ENCODE peak calls at places on chromosomes 3 and 15, in five cellular contexts. One of them, this sample, is unnamed.

GRCh38 chr3:155859859-155860258 is 5.6 kb upstream of the SLC33A1 start:
- DNase-seq in H9: no peak
- DNase-seq in activated gamma-delta T cell treated with Interleukin-2 at 50 U/mL for 16 hours: no peak
- DNase-seq in chondrocyte: no peak
- DNase-seq in activated naive CD4-positive, alpha-beta T cell: no peak
- DNase-seq in this sample: no peak

GRCh38 chr3:42690191-42690590 is 4.9 kb downstream of the KLHL40 start:
- DNase-seq in H9: no peak
- DNase-seq in activated gamma-delta T cell treated with Interleukin-2 at 50 U/mL for 16 hours: no peak
- DNase-seq in chondrocyte: peak; percentile 58
- DNase-seq in activated naive CD4-positive, alpha-beta T cell: no peak
- DNase-seq in this sample: no peak

GRCh38 chr3:149466192-149466591 is 8.3 kb upstream of the TM4SF4 start:
- DNase-seq in H9: no peak
- DNase-seq in activated gamma-delta T cell treated with Interleukin-2 at 50 U/mL for 16 hours: no peak
- DNase-seq in chondrocyte: no peak
- DNase-seq in activated naive CD4-positive, alpha-beta T cell: no peak
- DNase-seq in this sample: peak; percentile 62

GRCh38 chr3:8658326-8659212 is 14.0 kb upstream of the SSUH2 start:
- DNase-seq in H9: no peak
- DNase-seq in activated gamma-delta T cell treated with Interleukin-2 at 50 U/mL for 16 hours: no peak
- DNase-seq in chondrocyte: no peak
- DNase-seq in activated naive CD4-positive, alpha-beta T cell: no peak
- DNase-seq in this sample: no peak

GRCh38 chr3:52428151-52429005 is 16.5 kb downstream of the SEMA3G start:
- DNase-seq in H9: peak; percentile 42
- DNase-seq in activated gamma-delta T cell treated with Interleukin-2 at 50 U/mL for 16 hours: no peak
- DNase-seq in chondrocyte: no peak
- DNase-seq in activated naive CD4-positive, alpha-beta T cell: no peak
- DNase-seq in this sample: peak; percentile 75

GRCh38 chr3:42033741-42034140 is 57.4 kb upstream of the TRAK1 start:
- DNase-seq in H9: no peak
- DNase-seq in activated gamma-delta T cell treated with Interleukin-2 at 50 U/mL for 16 hours: no peak
- DNase-seq in chondrocyte: no peak
- DNase-seq in activated naive CD4-positive, alpha-beta T cell: no peak
- DNase-seq in this sample: no peak

GRCh38 chr3:178170698-178171535 is 365.3 kb upstream of the KCNMB2 start:
- DNase-seq in H9: no peak
- DNase-seq in activated gamma-delta T cell treated with Interleukin-2 at 50 U/mL for 16 hours: no peak
- DNase-seq in chondrocyte: no peak
- DNase-seq in activated naive CD4-positive, alpha-beta T cell: no peak
- DNase-seq in this sample: no peak

GRCh38 chr3:113623324-113623723 is 73.1 kb downstream of the USF3 start:
- DNase-seq in H9: peak; percentile 72
- DNase-seq in activated gamma-delta T cell treated with Interleukin-2 at 50 U/mL for 16 hours: no peak
- DNase-seq in chondrocyte: no peak
- DNase-seq in activated naive CD4-positive, alpha-beta T cell: no peak
- DNase-seq in this sample: peak; percentile 81

GRCh38 chr15:94028809-94029208 is 202.6 kb upstream of the MCTP2 start:
- DNase-seq in H9: no peak
- DNase-seq in activated gamma-delta T cell treated with Interleukin-2 at 50 U/mL for 16 hours: no peak
- DNase-seq in chondrocyte: no peak
- DNase-seq in activated naive CD4-positive, alpha-beta T cell: no peak
- DNase-seq in this sample: no peak

GRCh38 chr3:188789201-188789600 is 382.6 kb upstream of the TPRG1 start:
- DNase-seq in H9: no peak
- DNase-seq in activated gamma-delta T cell treated with Interleukin-2 at 50 U/mL for 16 hours: no peak
- DNase-seq in chondrocyte: no peak
- DNase-seq in activated naive CD4-positive, alpha-beta T cell: no peak
- DNase-seq in this sample: no peak

GRCh38 chr3:43146599-43146998 is 40.7 kb upstream of the POMGNT2 start:
- DNase-seq in H9: no peak
- DNase-seq in activated gamma-delta T cell treated with Interleukin-2 at 50 U/mL for 16 hours: no peak
- DNase-seq in chondrocyte: no peak
- DNase-seq in activated naive CD4-positive, alpha-beta T cell: no peak
- DNase-seq in this sample: no peak

GRCh38 chr3:118951089-118951488 is 83.6 kb downstream of the IGSF11 start:
- DNase-seq in H9: no peak
- DNase-seq in activated gamma-delta T cell treated with Interleukin-2 at 50 U/mL for 16 hours: no peak
- DNase-seq in chondrocyte: no peak
- DNase-seq in activated naive CD4-positive, alpha-beta T cell: no peak
- DNase-seq in this sample: no peak

GRCh38 chr3:128279594-128279880 is 126.3 kb downstream of the EEFSEC start:
- DNase-seq in H9: no peak
- DNase-seq in activated gamma-delta T cell treated with Interleukin-2 at 50 U/mL for 16 hours: no peak
- DNase-seq in chondrocyte: no peak
- DNase-seq in activated naive CD4-positive, alpha-beta T cell: no peak
- DNase-seq in this sample: no peak

GRCh38 chr15:80568298-80568697 is 126.8 kb upstream of the ABHD17C start:
- DNase-seq in H9: no peak
- DNase-seq in activated gamma-delta T cell treated with Interleukin-2 at 50 U/mL for 16 hours: no peak
- DNase-seq in chondrocyte: no peak
- DNase-seq in activated naive CD4-positive, alpha-beta T cell: no peak
- DNase-seq in this sample: no peak

GRCh38 chr3:109137766-109138165 is 1.2 kb downstream of the C3orf85 start:
- DNase-seq in H9: no peak
- DNase-seq in activated gamma-delta T cell treated with Interleukin-2 at 50 U/mL for 16 hours: no peak
- DNase-seq in chondrocyte: no peak
- DNase-seq in activated naive CD4-positive, alpha-beta T cell: no peak
- DNase-seq in this sample: peak; percentile 23

GRCh38 chr15:92021765-92022164 is 168.3 kb downstream of the SLCO3A1 start:
- DNase-seq in H9: no peak
- DNase-seq in activated gamma-delta T cell treated with Interleukin-2 at 50 U/mL for 16 hours: no peak
- DNase-seq in chondrocyte: no peak
- DNase-seq in activated naive CD4-positive, alpha-beta T cell: no peak
- DNase-seq in this sample: no peak

GRCh38 chr3:72376917-72377710 is 471.1 kb downstream of the SHQ1 start:
- DNase-seq in H9: no peak
- DNase-seq in activated gamma-delta T cell treated with Interleukin-2 at 50 U/mL for 16 hours: no peak
- DNase-seq in chondrocyte: no peak
- DNase-seq in activated naive CD4-positive, alpha-beta T cell: no peak
- DNase-seq in this sample: peak; percentile 59

GRCh38 chr3:184399410-184399809 is 19.6 kb downstream of the CHRD start:
- DNase-seq in H9: no peak
- DNase-seq in activated gamma-delta T cell treated with Interleukin-2 at 50 U/mL for 16 hours: no peak
- DNase-seq in chondrocyte: peak; percentile 12
- DNase-seq in activated naive CD4-positive, alpha-beta T cell: no peak
- DNase-seq in this sample: peak; percentile 36

GRCh38 chr3:45311953-45312795 is 76.2 kb upstream of the LARS2 start:
- DNase-seq in H9: no peak
- DNase-seq in activated gamma-delta T cell treated with Interleukin-2 at 50 U/mL for 16 hours: no peak
- DNase-seq in chondrocyte: no peak
- DNase-seq in activated naive CD4-positive, alpha-beta T cell: no peak
- DNase-seq in this sample: peak; percentile 57

GRCh38 chr15:35616436-35617271 is 70.7 kb upstream of the DPH6 start:
- DNase-seq in H9: no peak
- DNase-seq in activated gamma-delta T cell treated with Interleukin-2 at 50 U/mL for 16 hours: no peak
- DNase-seq in chondrocyte: no peak
- DNase-seq in activated naive CD4-positive, alpha-beta T cell: no peak
- DNase-seq in this sample: no peak